ENCODE peak calls at places on chromosome 17, in five cellular contexts. U is fibroblast of mammary gland, A is cardiac muscle cell, F is cerebellum, S is NCI-H2081 treated with DMSO at 0.1 percent for 48 hours. N is an unnamed sample.

GRCh38 chr17:28473542-28473941 is at the start of gene SLC13A2:
- DNase-seq in S (no peak), U (no peak), F (peak; percentile 34), A (no peak), N (peak; percentile 69)

GRCh38 chr17:70869402-70870085 is 700.2 kb downstream of the KCNJ2 start:
- DNase-seq in U (no peak), F (no peak), A (no peak), S (no peak), N (no peak)

GRCh38 chr17:81858170-81858966 is 2.0 kb downstream of the P4HB start:
- DNase-seq in S (peak; percentile 33), A (no peak), F (no peak), U (peak; percentile 49), N (no peak)

GRCh38 chr17:40560592-40561293 is 4.5 kb downstream of the CCR7 start:
- DNase-seq in F (no peak), S (no peak), U (peak; percentile 84), A (no peak), N (no peak)

GRCh38 chr17:27473748-27474609 is 17.7 kb downstream of the KSR1 start:
- DNase-seq in A (peak; percentile 63), U (no peak), F (no peak), S (no peak), N (peak; percentile 30)

GRCh38 chr17:20200016-20200788 is 191.0 kb downstream of the SPECC1 start:
- DNase-seq in U (peak; percentile 12), S (no peak), A (no peak), F (no peak), N (no peak)

GRCh38 chr17:76866774-76867577 is 1.2 kb upstream of the MGAT5B start:
- DNase-seq in A (no peak), S (no peak), U (peak; percentile 44), F (no peak), N (no peak)

GRCh38 chr17:60557805-60558204 is 31.8 kb upstream of the APPBP2 start:
- DNase-seq in F (no peak), S (no peak), A (no peak), U (no peak), N (peak; percentile 15)

GRCh38 chr17:8868529-8868951 is 1.1 kb upstream of the PIK3R6 start:
- DNase-seq in U (no peak), S (no peak), A (no peak), F (peak; percentile 73), N (no peak)

GRCh38 chr17:45195424-45195823 is 26.3 kb upstream of the FMNL1 start:
- DNase-seq in U (no peak), S (no peak), F (no peak), A (no peak), N (no peak)

GRCh38 chr17:16474012-16474725 is 17.8 kb downstream of the LRRC75A start:
- DNase-seq in A (peak; percentile 47), F (no peak), U (no peak), S (no peak), N (no peak)

GRCh38 chr17:33602981-33603380 is 309.9 kb upstream of the ASIC2 start:
- DNase-seq in F (no peak), A (no peak), S (no peak), U (no peak), N (no peak)

GRCh38 chr17:7081341-7082062 is 1.5 kb upstream of the CLEC10A start:
- DNase-seq in F (no peak), A (no peak), S (no peak), U (no peak), N (no peak)

GRCh38 chr17:21243516-21244303 is 9.5 kb downstream of the NATD1 start:
- DNase-seq in F (no peak), A (no peak), S (no peak), U (no peak), N (no peak)

GRCh38 chr17:4318596-4318995 is 47.9 kb downstream of the UBE2G1 start:
- DNase-seq in A (no peak), F (no peak), U (peak; percentile 38), S (no peak), N (no peak)

GRCh38 chr17:37510056-37510455 is 20.4 kb downstream of the DUSP14 start:
- DNase-seq in S (no peak), F (peak; percentile 26), U (no peak), A (no peak), N (no peak)